ENCODE peak calls at places on chromosomes 13 and 19, in six cellular contexts. C is cardiac muscle cell, I is nucleus accumbens, R is Calu3, H is NCI-H1436, W is uterus. V is an unnamed sample.

GRCh38 chr13:50168803-50169202 is 153.6 kb downstream of the KCNRG start:
- DNase-seq in C (no peak), I (no peak), R (no peak), H (no peak), W (no peak), V (no peak)

GRCh38 chr13:46903748-46904147 is 6.9 kb upstream of the HTR2A start:
- DNase-seq in C (no peak), I (no peak), R (no peak), H (no peak), W (no peak), V (no peak)

GRCh38 chr19:13260883-13261653 is 110.9 kb downstream of the IER2 start:
- DNase-seq in C (no peak), I (no peak), R (peak; percentile 58), H (no peak), W (no peak), V (no peak)

GRCh38 chr19:37855098-37855497 is 51.3 kb downstream of the WDR87 start:
- DNase-seq in C (no peak), I (peak; percentile 3), R (no peak), H (no peak), W (no peak), V (no peak)

GRCh38 chr13:92122454-92122853 is 724.0 kb downstream of the GPC5 start:
- DNase-seq in C (no peak), I (no peak), R (no peak), H (no peak), W (no peak), V (no peak)

GRCh38 chr19:40461669-40462221 is 3.8 kb downstream of the BLVRB start:
- DNase-seq in C (no peak), I (no peak), R (no peak), H (no peak), W (no peak), V (peak; percentile 75)

GRCh38 chr13:98284677-98285076 is 107.6 kb upstream of the RNF113B start:
- DNase-seq in C (no peak), I (no peak), R (no peak), H (no peak), W (no peak), V (no peak)

GRCh38 chr13:113001251-113002140 is 32.5 kb downstream of the MCF2L start:
- DNase-seq in C (peak; percentile 91), I (peak; percentile 76), R (peak; percentile 58), H (peak; percentile 84), W (no peak), V (peak; percentile 81)

GRCh38 chr19:3699071-3699740 is 1.1 kb downstream of the PIP5K1C start:
- DNase-seq in C (no peak), I (peak; percentile 63), R (no peak), H (no peak), W (peak; percentile 45), V (peak; percentile 80)

GRCh38 chr19:40165362-40165937 is 25.8 kb upstream of the MAP3K10 start:
- DNase-seq in C (peak; percentile 56), I (peak; percentile 17), R (peak; percentile 52), H (peak; percentile 21), W (no peak), V (peak; percentile 75)

GRCh38 chr19:43901395-43902390 is 33.4 kb downstream of the ZNF45 start:
- DNase-seq in C (peak; percentile 90), I (peak; percentile 68), R (peak; percentile 84), H (peak; percentile 39), W (peak; percentile 69), V (peak; percentile 78)

GRCh38 chr19:46993622-46994021 is 26.0 kb upstream of the NPAS1 start:
- DNase-seq in C (no peak), I (no peak), R (no peak), H (no peak), W (no peak), V (no peak)

GRCh38 chr19:57559008-57559403 is 657 bp downstream of the ZNF550 start:
- DNase-seq in C (peak; percentile 41), I (no peak), R (peak; percentile 45), H (no peak), W (no peak), V (no peak)

GRCh38 chr19:2552859-2553258 is 76.9 kb downstream of the GADD45B start:
- DNase-seq in C (no peak), I (no peak), R (no peak), H (no peak), W (no peak), V (no peak)

GRCh38 chr13:110269509-110270185 is 37.3 kb downstream of the COL4A1 start:
- DNase-seq in C (no peak), I (no peak), R (no peak), H (no peak), W (peak; percentile 12), V (no peak)

GRCh38 chr19:10812902-10813404 is 23.1 kb downstream of the TMED1 start:
- DNase-seq in C (no peak), I (peak; percentile 27), R (no peak), H (no peak), W (peak; percentile 64), V (no peak)

GRCh38 chr19:45250832-45251451 is at the start of gene MARK4:
- DNase-seq in C (peak; percentile 77), I (peak; percentile 56), R (peak; percentile 52), H (peak; percentile 57), W (peak; percentile 44), V (peak; percentile 78)

GRCh38 chr13:27789495-27790303 is 2.6 kb upstream of the GSX1 start:
- DNase-seq in C (no peak), I (no peak), R (peak; percentile 4), H (no peak), W (no peak), V (no peak)

GRCh38 chr13:23288564-23288963 is 107.8 kb downstream of the SGCG start:
- DNase-seq in C (no peak), I (no peak), R (no peak), H (no peak), W (no peak), V (no peak)

GRCh38 chr13:93004919-93005318 is 221.7 kb upstream of the GPC6 start:
- DNase-seq in C (no peak), I (no peak), R (no peak), H (no peak), W (no peak), V (no peak)

GRCh38 chr13:37144661-37145060 is 39.2 kb upstream of the CSNK1A1L start:
- DNase-seq in C (no peak), I (no peak), R (no peak), H (no peak), W (no peak), V (no peak)

GRCh38 chr13:25085125-25085742 is 10.7 kb upstream of the PABPC3 start:
- DNase-seq in C (peak; percentile 71), I (peak; percentile 70), R (peak; percentile 46), H (peak; percentile 3), W (no peak), V (no peak)

GRCh38 chr13:101258071-101258470 is 158.2 kb downstream of the NALCN start:
- DNase-seq in C (no peak), I (no peak), R (peak; percentile 31), H (peak; percentile 61), W (no peak), V (no peak)

V was measured in upper lobe of right lung.